ENCODE peak calls at places on chromosomes 1 and 21, in seven cellular contexts. E is GM23338, U is astrocyte, K is mammary epithelial cell, M is A673, I is neural progenitor cell, W is fibroblast of lung. L is an unnamed sample. For H3K4me1, the result is how much of the 10 kb centered on the place peaks cover.

GRCh38 chr1:203906932-203907331 is 45.5 kb downstream of the SNRPE start:
- DNase-seq in I (no peak), W (peak), M (peak), E (no peak), U (peak), K (peak), L (no peak)

GRCh38 chr1:112706505-112707216 is at the start of gene RHOC:
- DNase-seq in M (peak), I (peak), W (peak), U (peak), K (no peak), E (peak), L (peak)

GRCh38 chr1:20100632-20101355 is 18.5 kb downstream of the PLA2G2D start:
- DNase-seq in M (peak), K (peak), I (peak), W (peak), U (peak), E (peak), L (peak)

GRCh38 chr1:22976461-22977243 is 4.0 kb upstream of the LACTBL1 start:
- DNase-seq in E (peak), U (peak), I (peak), W (peak), K (peak), M (peak), L (peak)

GRCh38 chr1:23563003-23563402 is 3.7 kb upstream of the ID3 start:
- DNase-seq in E (no peak), W (no peak), M (no peak), U (no peak), I (no peak), K (no peak), L (no peak)

GRCh38 chr1:72438270-72438669 is 155.9 kb upstream of the NEGR1 start:
- DNase-seq in E (no peak), K (no peak), M (no peak), W (peak), U (no peak), I (no peak), L (no peak)

GRCh38 chr21:41121785-41122415 is 46.1 kb upstream of the BACE2 start:
- DNase-seq in E (peak), I (peak), U (peak), K (peak), M (peak), W (peak), L (peak)

GRCh38 chr1:93845554-93846150 is 33.4 kb downstream of the DNTTIP2 start:
- DNase-seq in W (peak), I (peak), M (peak), E (peak), K (peak), U (peak), L (peak)

DNA sequence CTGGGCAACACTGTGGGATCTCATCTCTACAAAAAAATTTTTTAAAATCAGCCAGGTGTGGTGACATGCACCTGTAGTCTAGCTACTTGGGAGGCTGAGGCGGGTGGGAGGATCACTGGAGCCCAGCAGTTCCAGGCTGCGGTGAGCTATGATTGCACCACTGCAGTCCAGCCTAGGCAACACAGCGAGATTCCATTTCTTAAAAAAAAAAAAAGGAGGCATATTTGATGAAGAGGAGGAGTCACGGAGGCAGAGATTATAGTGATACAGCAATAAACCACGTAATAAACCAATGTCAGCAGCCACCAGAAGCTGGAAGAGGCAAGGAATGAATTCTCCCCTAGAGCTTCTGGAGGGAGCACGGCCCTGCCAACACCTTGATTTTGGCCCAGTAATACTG is 4.0 kb downstream of the LIX1L start:
- DNase-seq in E (no peak), W (no peak), I (no peak), M (no peak), U (no peak), K (no peak), L (no peak)
- H3K4me1 ChIP-seq in E (under half), W (under half), I (under half), M (under half), U (under half), K (under half), L (under half)

GRCh38 chr1:40884055-40884795 is 22.1 kb upstream of the CITED4 start:
- DNase-seq in M (no peak), K (no peak), I (no peak), U (no peak), E (peak), W (no peak), L (no peak)
- TF ChIP-seq EZH2 in M (no peak), K (no peak), I (no peak), U (no peak), E (peak), W (no peak), L (no peak)

DNA sequence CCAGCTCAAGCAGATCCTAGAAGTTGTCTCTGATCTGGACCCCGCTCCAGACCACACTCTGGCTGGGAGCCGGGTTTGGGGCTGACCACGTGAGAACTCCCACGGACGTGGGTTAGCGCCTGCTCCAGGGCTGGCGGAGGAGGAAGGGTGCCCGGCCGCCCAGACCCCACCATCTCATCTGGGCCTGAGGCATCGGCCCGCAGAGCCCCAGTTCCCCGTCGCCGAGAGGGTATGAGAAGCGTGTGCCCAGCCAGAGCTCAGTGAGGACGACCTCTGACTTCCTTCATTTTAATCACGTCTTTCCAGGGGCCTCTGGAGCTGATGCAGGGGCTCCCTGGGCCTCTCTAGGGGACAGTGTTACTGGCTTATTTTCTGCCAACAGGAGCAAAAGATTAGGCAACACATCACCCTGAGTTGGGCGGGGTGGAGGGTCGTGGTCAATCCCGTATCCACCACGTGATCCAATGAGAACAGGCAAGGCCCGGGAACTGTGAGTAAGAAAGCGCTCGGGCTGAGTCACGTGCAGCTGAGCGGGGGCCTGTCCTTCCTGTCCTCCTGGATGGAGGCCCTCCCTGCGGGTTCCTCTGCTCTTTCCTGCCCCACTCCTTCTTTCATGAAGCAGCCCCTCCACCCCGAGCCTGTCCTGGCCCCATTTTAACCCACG is 81.1 kb downstream of the SIK1 start:
- DNase-seq in I (no peak), K (peak), M (no peak), W (peak), U (peak), E (no peak), L (no peak)
- H3K27ac ChIP-seq in I (no peak), K (peak), M (no peak), W (no peak), U (peak), E (no peak), L (no peak)

GRCh38 chr21:37449302-37449937 is 82.8 kb downstream of the DYRK1A start:
- DNase-seq in K (no peak), I (no peak), E (no peak), U (no peak), W (no peak), M (no peak), L (no peak)

GRCh38 chr21:37446552-37446951 is 80.0 kb downstream of the DYRK1A start:
- DNase-seq in K (no peak), U (no peak), I (peak), W (no peak), E (peak), M (no peak), L (no peak)

GRCh38 chr21:37450385-37451044 is 83.9 kb downstream of the DYRK1A start:
- DNase-seq in W (peak), M (peak), K (peak), I (no peak), E (no peak), U (peak), L (no peak)

GRCh38 chr21:37445228-37445627 is 78.7 kb downstream of the DYRK1A start:
- DNase-seq in E (no peak), I (no peak), W (peak), U (peak), K (no peak), M (no peak), L (no peak)

GRCh38 chr21:37447288-37447936 is 80.8 kb downstream of the DYRK1A start:
- DNase-seq in U (no peak), K (no peak), E (no peak), W (no peak), M (no peak), I (peak), L (no peak)
- H3K4me1 ChIP-seq in U (under half), K (under half), E (half or more), W (under half), M (under half), I (under half), L (under half)

L was measured in MM.1S.